ENCODE peak calls at places on chromosomes 3 and 15, in four cellular contexts. H, D, K and T are unnamed samples.

GRCh38 chr15:79099692-79100091 is 9.1 kb upstream of the RASGRF1 start:
- DNase-seq in H (no peak), D (no peak), K (peak), T (peak)

GRCh38 chr3:11206316-11206715 is 52.0 kb downstream of the HRH1 start:
- DNase-seq in H (no peak), D (no peak), K (no peak), T (no peak)

GRCh38 chr15:79032656-79033055 is 57.9 kb downstream of the RASGRF1 start:
- DNase-seq in H (no peak), D (no peak), K (no peak), T (no peak)

GRCh38 chr3:170848294-170848917 is 21.6 kb downstream of the RPL22L1 start:
- DNase-seq in H (no peak), D (no peak), K (no peak), T (peak)

GRCh38 chr3:85835857-85836470 is 877.2 kb downstream of the CADM2 start:
- DNase-seq in H (no peak), D (no peak), K (no peak), T (no peak)

GRCh38 chr3:173004681-173005080 is 136.4 kb downstream of the SPATA16 start:
- DNase-seq in H (no peak), D (no peak), K (no peak), T (no peak)

GRCh38 chr15:101138913-101139880 is 112.7 kb downstream of the CHSY1 start:
- DNase-seq in H (no peak), D (no peak), K (no peak), T (no peak)

GRCh38 chr3:194690501-194691372 is 5.1 kb downstream of the FAM43A start:
- DNase-seq in H (no peak), D (no peak), K (no peak), T (no peak)